ENCODE peak calls at places on chromosome 11, in six cellular contexts. S is pancreas, X is mammary epithelial cell, A is cardiac fibroblast, L is tibial artery, U is endodermal cell. T is an unnamed sample.

GRCh38 chr11:93067881-93068390 is 98.5 kb downstream of the MTNR1B start:
- DNase-seq in S (no peak), X (no peak), A (no peak), L (no peak), U (no peak), T (no peak)

GRCh38 chr11:7871056-7871455 is 60.0 kb downstream of the OR10A6 start:
- DNase-seq in S (no peak), X (peak), A (peak), L (no peak), U (no peak), T (peak)

GRCh38 chr11:57336111-57336666 is 497 bp upstream of the SSRP1 start:
- DNase-seq in S (no peak), X (no peak), A (no peak), L (no peak), U (no peak), T (no peak)

GRCh38 chr11:44555031-44555800 is 10.2 kb upstream of the CD82 start:
- DNase-seq in S (no peak), X (no peak), A (no peak), L (no peak), U (no peak), T (no peak)

GRCh38 chr11:87150936-87151335 is 113.2 kb downstream of the TMEM135 start:
- DNase-seq in S (no peak), X (peak), A (peak), L (no peak), U (no peak), T (peak)

GRCh38 chr11:123219066-123219697 is 24.1 kb upstream of the CLMP start:
- DNase-seq in S (no peak), X (no peak), A (peak), L (no peak), U (no peak), T (no peak)

GRCh38 chr11:57513911-57514537 is 1.5 kb downstream of the SLC43A1 start:
- DNase-seq in S (peak), X (no peak), A (peak), L (peak), U (peak), T (peak)

GRCh38 chr11:11476499-11476898 is 123.4 kb upstream of the CSNK2A3 start:
- DNase-seq in S (no peak), X (peak), A (no peak), L (no peak), U (no peak), T (no peak)

GRCh38 chr11:126637800-126638175 is 282.3 kb downstream of the ST3GAL4 start:
- DNase-seq in S (no peak), X (no peak), A (peak), L (no peak), U (no peak), T (peak)

DNA sequence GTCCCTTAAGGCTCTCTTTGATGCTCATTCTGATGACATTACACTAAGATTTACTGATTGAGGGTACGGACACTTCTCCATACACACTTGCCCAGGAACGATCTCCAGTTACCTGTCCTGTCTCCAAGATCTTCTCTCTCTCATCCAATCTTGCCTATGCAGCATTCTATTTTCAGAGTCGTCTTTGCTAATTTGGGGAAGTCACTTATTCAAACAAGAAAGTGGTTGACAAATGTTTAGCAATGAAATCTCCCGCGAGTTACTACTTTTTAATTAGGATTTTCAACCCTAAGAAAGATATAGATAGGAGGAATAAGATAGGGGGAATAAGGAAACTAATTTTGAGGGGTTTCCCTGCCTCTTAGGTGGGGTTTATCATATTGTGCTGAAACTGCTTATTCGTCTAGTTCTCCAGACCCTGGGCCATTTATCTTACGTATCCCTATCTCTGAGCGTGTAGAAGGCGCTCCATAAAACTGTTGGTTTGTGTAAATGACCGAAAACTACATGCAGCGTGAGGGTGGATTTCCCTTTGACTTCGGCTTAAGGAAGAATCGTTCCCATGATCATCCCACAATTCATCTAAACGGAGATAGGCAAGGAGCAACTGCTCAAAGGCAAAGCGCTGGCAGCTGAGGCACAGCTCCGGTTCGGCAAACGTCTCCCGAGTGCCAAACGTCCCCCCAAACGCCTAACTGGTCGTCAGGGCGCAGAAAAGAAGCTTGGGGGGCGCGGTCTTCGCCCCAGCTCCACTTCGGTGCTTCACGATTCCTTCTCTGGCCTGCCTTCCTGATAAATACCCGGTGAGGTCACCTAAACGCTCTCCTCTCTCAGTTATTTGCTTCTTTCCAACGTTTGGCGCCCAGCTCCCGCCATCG is 804 bp downstream of the APIP start:
- DNase-seq in S (no peak), X (no peak), A (peak), L (no peak), U (no peak), T (peak)
- TF ChIP-seq CTCF in S (no peak), X (no peak), A (no peak), L (no peak), U (no peak), T (no peak)

GRCh38 chr11:66116576-66117361 is 46.7 kb downstream of the PACS1 start:
- DNase-seq in S (no peak), X (no peak), A (no peak), L (no peak), U (peak), T (no peak)
- H3K4me3 ChIP-seq in S (no peak), X (no peak), A (no peak), L (no peak), U (no peak), T (no peak)

GRCh38 chr11:90148900-90149299 is 14.4 kb downstream of the NAALAD2 start:
- DNase-seq in S (no peak), X (no peak), A (peak), L (no peak), U (no peak), T (peak)
- TF ChIP-seq CTCF in S (no peak), X (peak), A (peak), L (no peak), U (peak), T (peak)

DNA sequence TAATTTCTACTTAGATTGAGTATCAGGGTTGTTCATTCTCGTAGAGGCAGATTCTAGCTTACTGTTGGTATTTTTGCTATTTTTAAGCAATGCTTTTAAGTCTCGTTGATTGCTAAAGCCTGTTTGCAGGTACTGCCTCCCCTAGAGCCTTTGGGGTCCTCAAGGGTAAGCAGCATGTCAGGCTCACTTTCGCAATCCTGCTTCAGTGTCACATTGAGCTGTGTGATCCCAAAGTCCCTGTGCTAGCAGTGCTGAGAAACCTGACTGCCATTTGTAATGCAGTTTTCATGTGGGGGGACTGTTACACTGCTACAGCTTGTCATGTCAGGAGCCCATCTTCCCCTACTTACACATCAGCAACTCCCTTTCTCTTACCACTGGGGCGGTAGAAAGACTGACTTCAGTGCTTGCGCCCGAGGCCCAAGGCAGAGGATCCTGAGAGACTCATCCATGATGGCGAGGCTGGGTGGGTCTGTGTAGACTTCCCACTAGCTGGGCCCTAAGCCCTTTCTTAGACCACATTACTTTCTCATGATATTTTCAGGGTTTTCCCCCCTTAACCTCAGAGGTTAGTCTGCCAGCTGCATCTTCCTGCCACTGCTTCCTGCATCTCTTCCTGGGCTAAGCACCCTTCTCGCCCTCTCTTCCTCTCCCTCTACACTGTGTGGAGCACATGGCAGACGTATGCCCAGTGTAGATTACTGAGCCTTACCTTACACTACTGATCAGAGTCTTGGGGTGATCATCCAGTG is 40.8 kb upstream of the ST14 start:
- DNase-seq in S (no peak), X (no peak), A (no peak), L (no peak), U (no peak), T (no peak)
- H3K4me3 ChIP-seq in S (no peak), X (no peak), A (no peak), L (no peak), U (no peak), T (no peak)

GRCh38 chr11:58647141-58647699 is 24.8 kb downstream of the CNTF start:
- DNase-seq in S (no peak), X (no peak), A (no peak), L (no peak), U (no peak), T (no peak)
- TF ChIP-seq CTCF in S (no peak), X (no peak), A (no peak), L (no peak), U (no peak), T (no peak)

GRCh38 chr11:9071694-9072093 is 19.7 kb downstream of the SCUBE2 start:
- DNase-seq in S (no peak), X (no peak), A (no peak), L (no peak), U (no peak), T (no peak)
- H3K4me3 ChIP-seq in S (no peak), X (no peak), A (no peak), L (no peak), U (no peak), T (no peak)

GRCh38 chr11:14358729-14359439 is at the start of gene RRAS2:
- DNase-seq in S (peak), X (peak), A (peak), L (peak), U (peak), T (peak)
- TF ChIP-seq CTCF in S (no peak), X (no peak), A (no peak), L (no peak), U (no peak), T (no peak)

DNA sequence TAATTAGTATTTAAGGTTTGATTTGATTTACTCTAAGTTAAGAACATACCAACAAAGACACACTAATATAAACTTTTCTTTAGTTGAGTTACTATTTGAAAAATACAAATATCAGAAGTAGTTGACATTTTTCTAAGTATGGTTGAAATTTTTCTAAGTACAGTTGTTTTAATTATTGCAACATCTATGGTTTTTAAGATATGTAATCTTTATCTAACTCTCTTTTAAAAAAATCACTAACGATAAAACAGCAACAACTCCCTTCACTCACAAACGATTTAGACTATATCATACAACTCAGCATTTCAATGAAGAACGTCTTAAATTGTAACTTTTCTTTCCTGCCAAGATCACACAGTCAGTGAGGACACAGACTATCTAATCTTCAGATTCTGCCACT is 2.0 kb downstream of the C2CD3 start:
- DNase-seq in S (no peak), X (no peak), A (no peak), L (no peak), U (no peak), T (no peak)
- H3K4me3 ChIP-seq in S (no peak), X (no peak), A (no peak), L (no peak), U (peak), T (no peak)

GRCh38 chr11:107606122-107606521 is 15.2 kb downstream of the ELMOD1 start:
- DNase-seq in S (no peak), X (no peak), A (no peak), L (no peak), U (peak), T (no peak)
- TF ChIP-seq CTCF in S (no peak), X (no peak), A (peak), L (no peak), U (peak), T (no peak)

T was measured in fibroblast of pulmonary artery.